ENCODE peak calls at places on chromosomes 7 and 10, in nine cellular contexts. O is fibroblast of mammary gland, C is H1, M is astrocyte of the spinal cord, Z is endothelial cell, W is AG09319, Y is A549, R is RWPE1, K is psoas muscle. U is an unnamed sample.

GRCh38 chr7:135976312-135977019 is 693 bp downstream of the MTPN start:
- DNase-seq in O (no peak), C (no peak), M (no peak), Z (peak; percentile 7), W (no peak), Y (peak; percentile 27), R (peak; percentile 26), K (peak; percentile 39), U (peak; percentile 49)

GRCh38 chr10:91694170-91694794 is 61.4 kb upstream of the PPP1R3C start:
- DNase-seq in O (peak; percentile 59), C (no peak), M (peak; percentile 40), Z (peak; percentile 24), W (no peak), Y (peak; percentile 54), R (peak; percentile 45), K (no peak), U (peak; percentile 32)

GRCh38 chr7:104686286-104686685 is 327.7 kb upstream of the KMT2E start:
- DNase-seq in O (no peak), C (no peak), M (no peak), Z (no peak), W (no peak), Y (no peak), R (no peak), K (no peak), U (no peak)

GRCh38 chr10:111384556-111384955 is 307.7 kb downstream of the ADRA2A start:
- DNase-seq in O (no peak), C (no peak), M (no peak), Z (no peak), W (no peak), Y (no peak), R (no peak), K (no peak), U (no peak)

GRCh38 chr7:54705436-54705835 is 53.6 kb downstream of the SEC61G start:
- DNase-seq in O (peak; percentile 68), C (no peak), M (peak; percentile 43), Z (no peak), W (peak; percentile 1), Y (peak; percentile 51), R (peak; percentile 86), K (no peak), U (no peak)

GRCh38 chr10:110275140-110275729 is 29.5 kb downstream of the SMNDC1 start:
- DNase-seq in O (no peak), C (no peak), M (no peak), Z (no peak), W (no peak), Y (no peak), R (no peak), K (no peak), U (no peak)

GRCh38 chr10:103727546-103727963 is 127.8 kb downstream of the SH3PXD2A start:
- DNase-seq in O (no peak), C (no peak), M (no peak), Z (no peak), W (no peak), Y (no peak), R (no peak), K (no peak), U (no peak)

GRCh38 chr10:79079490-79080355 is 11.0 kb downstream of the ZMIZ1 start:
- DNase-seq in O (peak; percentile 52), C (no peak), M (peak; percentile 64), Z (no peak), W (no peak), Y (peak; percentile 63), R (no peak), K (peak; percentile 88), U (no peak)

GRCh38 chr10:75999515-76000209 is 568.2 kb downstream of the LRMDA start:
- DNase-seq in O (no peak), C (no peak), M (no peak), Z (no peak), W (no peak), Y (no peak), R (no peak), K (no peak), U (no peak)

GRCh38 chr7:101884671-101885596 is 67.5 kb downstream of the CUX1 start:
- DNase-seq in O (no peak), C (no peak), M (no peak), Z (no peak), W (no peak), Y (no peak), R (no peak), K (no peak), U (peak; percentile 49)

GRCh38 chr10:6543431-6544005 is 36.6 kb downstream of the PRKCQ start:
- DNase-seq in O (no peak), C (no peak), M (no peak), Z (no peak), W (no peak), Y (no peak), R (no peak), K (no peak), U (peak; percentile 68)

GRCh38 chr7:35254496-35255416 is 856 bp upstream of the TBX20 start:
- DNase-seq in O (no peak), C (peak; percentile 52), M (no peak), Z (peak; percentile 12), W (no peak), Y (no peak), R (no peak), K (no peak), U (no peak)

GRCh38 chr7:115747174-115747573 is 283.4 kb downstream of the TFEC start:
- DNase-seq in O (no peak), C (no peak), M (peak; percentile 20), Z (no peak), W (no peak), Y (no peak), R (no peak), K (no peak), U (no peak)

GRCh38 chr7:133354546-133355324 is 101.9 kb downstream of the EXOC4 start:
- DNase-seq in O (peak; percentile 15), C (no peak), M (peak; percentile 30), Z (no peak), W (no peak), Y (no peak), R (no peak), K (no peak), U (no peak)

GRCh38 chr7:33869176-33869575 is 36.2 kb upstream of the BMPER start:
- DNase-seq in O (no peak), C (no peak), M (no peak), Z (no peak), W (no peak), Y (no peak), R (no peak), K (no peak), U (no peak)
- TF ChIP-seq CTCF in O (no peak), C (no peak), M (no peak), Z (no peak), W (no peak), Y (no peak), R (no peak), K (no peak), U (no peak)

DNA sequence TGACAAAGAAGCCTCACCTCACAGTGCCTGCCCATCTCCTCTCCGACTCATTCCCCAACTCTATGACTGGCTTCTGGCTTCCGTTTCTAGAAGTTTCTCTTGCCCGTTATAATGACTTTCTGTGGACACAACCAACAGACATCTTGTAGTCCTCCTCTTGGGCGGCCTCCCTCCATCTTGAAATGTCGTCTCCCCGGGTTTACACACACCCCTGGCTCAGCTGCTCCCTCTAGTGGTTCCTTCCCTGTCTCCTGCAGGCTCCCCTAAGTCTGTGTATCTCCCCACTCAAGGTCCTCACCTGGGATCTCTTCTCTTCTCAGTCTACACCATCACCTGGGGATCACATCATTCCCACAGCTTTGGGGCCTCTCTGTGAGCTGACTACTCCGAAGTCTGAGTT is 123.4 kb upstream of the NEBL start:
- DNase-seq in O (peak; percentile 46), C (peak; percentile 81), M (peak; percentile 9), Z (peak; percentile 17), W (no peak), Y (peak; percentile 51), R (peak; percentile 16), K (no peak), U (peak; percentile 53)
- TF ChIP-seq CTCF in O (peak; percentile 56), C (peak; percentile 84), M (peak; percentile 49), Z (peak; percentile 15), W (peak; percentile 46), Y (peak; percentile 34), R (no peak), K (no peak), U (peak; percentile 33)

DNA sequence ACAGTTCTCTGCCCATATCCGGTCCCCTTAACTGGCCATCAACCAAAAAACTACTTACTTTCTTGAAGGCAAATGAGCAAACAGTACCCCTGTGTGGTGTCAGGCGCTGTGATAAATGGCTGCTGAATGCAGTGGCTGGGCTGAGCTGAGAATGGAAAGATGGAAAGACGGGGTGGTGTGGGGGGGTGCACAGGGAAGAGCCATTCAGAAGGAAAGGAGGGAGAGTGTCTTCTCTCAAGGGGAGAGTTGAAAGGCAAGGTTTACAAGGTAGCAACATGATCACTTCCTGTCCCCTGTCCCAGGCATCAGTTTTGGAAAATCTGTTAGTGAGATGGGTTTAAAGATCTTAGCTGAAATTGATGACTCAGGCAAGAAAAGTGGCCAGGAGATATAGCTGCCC is 22.5 kb downstream of the EMX2 start:
- DNase-seq in O (no peak), C (no peak), M (no peak), Z (no peak), W (no peak), Y (no peak), R (no peak), K (no peak), U (no peak)
- TF ChIP-seq CTCF in O (no peak), C (no peak), M (no peak), Z (no peak), W (no peak), Y (no peak), R (no peak), K (no peak), U (no peak)

DNA sequence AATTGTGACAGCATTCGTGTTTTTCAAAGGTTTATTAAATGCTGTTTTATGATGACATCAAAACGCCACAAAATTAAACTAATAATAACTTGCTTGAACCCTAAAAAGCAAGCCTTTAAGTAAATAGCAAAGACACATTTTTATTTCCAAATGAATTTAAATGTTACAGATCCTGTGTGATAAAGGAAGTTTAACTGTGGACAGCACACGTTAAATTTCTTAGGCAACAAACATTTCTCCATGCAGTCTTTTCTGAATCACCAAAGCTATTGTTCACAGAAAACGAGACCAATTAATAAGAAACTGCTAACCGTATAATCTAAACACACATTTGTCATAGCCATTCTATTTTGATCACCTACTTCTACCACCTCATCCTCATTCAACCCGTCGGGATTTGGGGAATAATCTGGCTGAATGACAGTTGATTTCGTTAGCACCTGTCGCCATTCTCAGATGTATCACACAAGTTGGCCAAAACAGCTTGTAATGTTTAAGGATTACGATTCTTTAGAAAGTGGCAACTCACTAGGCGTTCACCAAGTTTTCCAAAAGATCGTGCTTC is 1.3 kb downstream of the EZH2 start:
- DNase-seq in O (peak; percentile 14), C (no peak), M (peak; percentile 26), Z (no peak), W (no peak), Y (no peak), R (no peak), K (no peak), U (no peak)
- TF ChIP-seq CTCF in O (no peak), C (no peak), M (no peak), Z (no peak), W (no peak), Y (no peak), R (no peak), K (no peak), U (no peak)